ENCODE peak calls at places on chromosomes 4 and X, in ten cellular contexts. L, Q, A, B, U, V, D, T, I and R are unnamed samples.

GRCh38 chrX:10109695-10110094 is 47.1 kb upstream of the CLCN4 start:
- DNase-seq in L (no peak), Q (no peak), A (no peak), B (no peak), U (peak), V (no peak), D (no peak), T (no peak), I (peak), R (no peak)

GRCh38 chrX:154411322-154411980 is at the start of gene TAFAZZIN:
- DNase-seq in L (peak), Q (peak), A (peak), B (peak), U (peak), V (peak), D (no peak), T (peak), I (peak), R (no peak)

GRCh38 chrX:95628796-95629195 is 1055.8 kb upstream of the DIAPH2 start:
- DNase-seq in L (no peak), Q (no peak), A (no peak), B (no peak), U (no peak), V (no peak), D (no peak), T (no peak), I (no peak), R (no peak)

GRCh38 chrX:152044383-152044782 is 69.9 kb upstream of the GABRE start:
- DNase-seq in L (no peak), Q (no peak), A (no peak), B (no peak), U (no peak), V (no peak), D (no peak), T (no peak), I (no peak), R (no peak)

GRCh38 chr4:41887821-41888699 is 47.2 kb upstream of the TMEM33 start:
- DNase-seq in L (no peak), Q (no peak), A (no peak), B (peak), U (no peak), V (peak), D (peak), T (peak), I (peak), R (peak)

GRCh38 chrX:111784667-111785066 is 91.3 kb upstream of the TRPC5OS start:
- DNase-seq in L (no peak), Q (no peak), A (no peak), B (no peak), U (no peak), V (no peak), D (no peak), T (no peak), I (no peak), R (no peak)

GRCh38 chr4:6184169-6184568 is 16.2 kb downstream of the JAKMIP1 start:
- DNase-seq in L (no peak), Q (no peak), A (no peak), B (no peak), U (no peak), V (no peak), D (no peak), T (no peak), I (no peak), R (no peak)

GRCh38 chrX:118216086-118216485 is 99.5 kb upstream of the KLHL13 start:
- DNase-seq in L (no peak), Q (no peak), A (no peak), B (peak), U (no peak), V (peak), D (no peak), T (no peak), I (no peak), R (no peak)

GRCh38 chr4:159010563-159011260 is 92.2 kb upstream of the RAPGEF2 start:
- DNase-seq in L (peak), Q (no peak), A (peak), B (no peak), U (peak), V (no peak), D (peak), T (no peak), I (peak), R (no peak)

GRCh38 chr4:113835005-113835404 is 73.5 kb upstream of the CAMK2D start:
- DNase-seq in L (no peak), Q (no peak), A (no peak), B (no peak), U (no peak), V (no peak), D (no peak), T (no peak), I (peak), R (no peak)

GRCh38 chr4:184066584-184067300 is 150.9 kb downstream of the ENPP6 start:
- DNase-seq in L (no peak), Q (no peak), A (no peak), B (no peak), U (no peak), V (no peak), D (no peak), T (no peak), I (no peak), R (no peak)

GRCh38 chr4:3201718-3202702 is 46.9 kb upstream of the MSANTD1 start:
- DNase-seq in L (no peak), Q (peak), A (peak), B (no peak), U (no peak), V (peak), D (no peak), T (peak), I (peak), R (no peak)

GRCh38 chrX:48466696-48467095 is 3.4 kb downstream of the SLC38A5 start:
- DNase-seq in L (no peak), Q (no peak), A (no peak), B (no peak), U (no peak), V (no peak), D (no peak), T (no peak), I (no peak), R (no peak)

GRCh38 chr4:3862640-3863420 is 96.6 kb downstream of the ADRA2C start:
- DNase-seq in L (no peak), Q (no peak), A (no peak), B (no peak), U (no peak), V (peak), D (no peak), T (no peak), I (no peak), R (no peak)

GRCh38 chr4:186932631-186933150 is 209.0 kb upstream of the FAT1 start:
- DNase-seq in L (no peak), Q (no peak), A (no peak), B (peak), U (no peak), V (peak), D (no peak), T (no peak), I (peak), R (peak)

GRCh38 chr4:56086561-56086960 is 137.8 kb downstream of the CEP135 start:
- DNase-seq in L (no peak), Q (no peak), A (no peak), B (no peak), U (no peak), V (peak), D (no peak), T (no peak), I (no peak), R (no peak)

GRCh38 chr4:1504786-1505500 is 98.7 kb upstream of the NKX1-1 start:
- DNase-seq in L (no peak), Q (no peak), A (peak), B (no peak), U (no peak), V (no peak), D (no peak), T (no peak), I (no peak), R (no peak)

GRCh38 chrX:120144178-120144844 is 14.1 kb upstream of the RHOXF2 start:
- DNase-seq in L (no peak), Q (no peak), A (no peak), B (no peak), U (no peak), V (no peak), D (no peak), T (no peak), I (no peak), R (no peak)

GRCh38 chrX:136200466-136200865 is 50.7 kb downstream of the MAP7D3 start:
- DNase-seq in L (peak), Q (no peak), A (no peak), B (no peak), U (no peak), V (peak), D (no peak), T (no peak), I (peak), R (no peak)

GRCh38 chr4:184899261-184900134 is 73.7 kb upstream of the ACSL1 start:
- DNase-seq in L (peak), Q (no peak), A (no peak), B (no peak), U (no peak), V (peak), D (no peak), T (no peak), I (peak), R (no peak)

GRCh38 chr4:29224911-29225310 is 1495.3 kb upstream of the PCDH7 start:
- DNase-seq in L (no peak), Q (no peak), A (no peak), B (no peak), U (no peak), V (no peak), D (no peak), T (no peak), I (no peak), R (no peak)

GRCh38 chr4:156146581-156146980 is 192.9 kb upstream of the CTSO start:
- DNase-seq in L (no peak), Q (no peak), A (no peak), B (peak), U (no peak), V (no peak), D (no peak), T (no peak), I (no peak), R (no peak)

GRCh38 chr4:118327554-118328241 is 25.1 kb downstream of the PRSS12 start:
- DNase-seq in L (no peak), Q (no peak), A (no peak), B (no peak), U (no peak), V (no peak), D (no peak), T (no peak), I (peak), R (no peak)

GRCh38 chr4:176791591-176792347 is 953 bp downstream of the VEGFC start:
- DNase-seq in L (peak), Q (no peak), A (no peak), B (no peak), U (no peak), V (no peak), D (no peak), T (no peak), I (no peak), R (no peak)

GRCh38 chr4:159103406-159104131 is 690 bp downstream of the RAPGEF2 start:
- DNase-seq in L (peak), Q (peak), A (peak), B (no peak), U (peak), V (peak), D (no peak), T (peak), I (peak), R (no peak)

GRCh38 chr4:99403380-99404194 is 31.6 kb downstream of the ADH7 start:
- DNase-seq in L (peak), Q (peak), A (no peak), B (no peak), U (no peak), V (peak), D (no peak), T (no peak), I (no peak), R (no peak)

GRCh38 chr4:3371581-3372001 is 70.2 kb upstream of the HGFAC start:
- DNase-seq in L (no peak), Q (no peak), A (no peak), B (no peak), U (no peak), V (no peak), D (no peak), T (no peak), I (no peak), R (no peak)

GRCh38 chrX:153470411-153471363 is at the start of gene HAUS7:
- DNase-seq in L (peak), Q (peak), A (peak), B (peak), U (peak), V (peak), D (peak), T (peak), I (peak), R (peak)

GRCh38 chr4:1532549-1533395 is 126.5 kb upstream of the NKX1-1 start:
- DNase-seq in L (no peak), Q (no peak), A (no peak), B (no peak), U (no peak), V (no peak), D (no peak), T (no peak), I (no peak), R (no peak)

GRCh38 chr4:86005998-86006397 is 353.9 kb downstream of the MAPK10 start:
- DNase-seq in L (no peak), Q (no peak), A (no peak), B (no peak), U (no peak), V (no peak), D (no peak), T (no peak), I (no peak), R (no peak)

GRCh38 chr4:102606846-102607440 is 105.8 kb downstream of the NFKB1 start:
- DNase-seq in L (no peak), Q (no peak), A (no peak), B (no peak), U (no peak), V (no peak), D (no peak), T (no peak), I (no peak), R (no peak)